ENCODE peak calls at places on chromosomes 3 and 15, in ten cellular contexts. F is GM23338, Y is H1, J is astrocyte, I is PC-3, K is endothelial cell of umbilical vein, D is mammary epithelial cell, E is PC-9, B is MM.1S, P is hepatocyte. X is an unnamed sample.

GRCh38 chr3:69542265-69543079 is 156.6 kb upstream of the FRMD4B start:
- DNase-seq in F (peak), Y (peak), J (no peak), I (no peak), K (no peak), D (peak), E (no peak), B (no peak), P (peak), X (peak)

GRCh38 chr3:80553211-80553610 is 785.4 kb upstream of the ROBO1 start:
- DNase-seq in F (no peak), Y (no peak), J (no peak), I (peak), K (no peak), D (no peak), E (no peak), B (no peak), P (no peak), X (no peak)

GRCh38 chr3:151263126-151263525 is 15.2 kb downstream of the P2RY14 start:
- DNase-seq in F (no peak), Y (no peak), J (no peak), I (no peak), K (no peak), D (no peak), E (no peak), B (no peak), P (no peak), X (no peak)

GRCh38 chr15:101187820-101188516 is 63.9 kb downstream of the CHSY1 start:
- DNase-seq in F (no peak), Y (no peak), J (peak), I (no peak), K (peak), D (no peak), E (no peak), B (no peak), P (peak), X (no peak)

GRCh38 chr3:151612119-151612518 is 121.6 kb upstream of the AADACL2 start:
- DNase-seq in F (no peak), Y (no peak), J (peak), I (no peak), K (no peak), D (no peak), E (no peak), B (no peak), P (no peak), X (no peak)

GRCh38 chr15:43406192-43406591 is 35.3 kb downstream of the TUBGCP4 start:
- DNase-seq in F (no peak), Y (no peak), J (no peak), I (no peak), K (no peak), D (no peak), E (no peak), B (no peak), P (no peak), X (no peak)

GRCh38 chr15:39583586-39584265 is 2.8 kb downstream of the THBS1 start:
- DNase-seq in F (peak), Y (no peak), J (no peak), I (peak), K (peak), D (peak), E (no peak), B (peak), P (peak), X (peak)

GRCh38 chr3:138455801-138456716 is 21.6 kb downstream of the ESYT3 start:
- DNase-seq in F (no peak), Y (no peak), J (peak), I (peak), K (no peak), D (no peak), E (no peak), B (no peak), P (no peak), X (no peak)

GRCh38 chr3:33103480-33103879 is 6.5 kb upstream of the GLB1 start:
- DNase-seq in F (no peak), Y (no peak), J (no peak), I (no peak), K (no peak), D (no peak), E (no peak), B (no peak), P (no peak), X (no peak)

GRCh38 chr15:89399390-89400120 is 64.9 kb upstream of the POLG start:
- DNase-seq in F (peak), Y (no peak), J (no peak), I (peak), K (no peak), D (no peak), E (no peak), B (peak), P (peak), X (peak)
- TF ChIP-seq CTCF in F (peak), Y (peak), J (peak), I (peak), K (peak), D (peak), E (peak), B (peak), P (peak), X (peak)

GRCh38 chr15:36882487-36883108 is 217.8 kb downstream of the MEIS2 start:
- DNase-seq in F (peak), Y (no peak), J (no peak), I (peak), K (peak), D (peak), E (no peak), B (no peak), P (no peak), X (peak)
- TF ChIP-seq EZH2 in F (peak), Y (peak), J (peak), I (no peak), K (peak), D (no peak), E (no peak), B (no peak), P (peak), X (peak)

DNA sequence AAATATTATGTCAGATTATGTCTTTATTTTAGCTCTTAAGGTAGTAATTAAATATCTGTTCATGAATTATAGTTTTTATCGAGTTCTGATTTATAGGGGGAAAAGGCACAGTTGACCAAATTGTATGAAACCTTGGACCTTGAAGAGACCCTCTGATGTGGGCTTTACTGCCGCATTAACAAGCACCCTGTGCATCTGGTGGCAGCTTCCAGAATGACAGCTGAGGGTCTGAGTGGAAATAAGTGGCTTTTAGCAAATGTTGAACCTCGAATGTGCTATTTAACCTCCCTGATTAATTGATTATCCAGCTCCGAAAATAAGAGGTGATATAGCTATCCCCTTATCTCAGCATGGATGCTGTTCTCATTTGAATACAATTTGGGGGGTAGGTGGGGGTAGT is 87.0 kb downstream of the TMEM108 start:
- DNase-seq in F (no peak), Y (no peak), J (no peak), I (no peak), K (no peak), D (no peak), E (no peak), B (no peak), P (no peak), X (no peak)
- TF ChIP-seq CTCF in F (no peak), Y (no peak), J (no peak), I (no peak), K (no peak), D (no peak), E (no peak), B (no peak), P (no peak), X (no peak)

GRCh38 chr3:184524981-184525336 is 36.6 kb upstream of the EPHB3 start:
- DNase-seq in F (peak), Y (no peak), J (no peak), I (no peak), K (no peak), D (peak), E (no peak), B (no peak), P (no peak), X (no peak)

GRCh38 chr3:184526158-184526483 is 35.5 kb upstream of the EPHB3 start:
- DNase-seq in F (peak), Y (no peak), J (no peak), I (no peak), K (no peak), D (no peak), E (no peak), B (no peak), P (no peak), X (no peak)

GRCh38 chr3:184523825-184524615 is 37.6 kb upstream of the EPHB3 start:
- DNase-seq in F (peak), Y (no peak), J (peak), I (peak), K (peak), D (peak), E (peak), B (no peak), P (peak), X (peak)

GRCh38 chr3:184525337-184526157 is 36.0 kb upstream of the EPHB3 start:
- DNase-seq in F (peak), Y (peak), J (no peak), I (no peak), K (no peak), D (peak), E (no peak), B (no peak), P (peak), X (peak)
- TF ChIP-seq EZH2 in F (no peak), Y (no peak), J (peak), I (peak), K (peak), D (no peak), E (no peak), B (no peak), P (peak), X (no peak)

DNA sequence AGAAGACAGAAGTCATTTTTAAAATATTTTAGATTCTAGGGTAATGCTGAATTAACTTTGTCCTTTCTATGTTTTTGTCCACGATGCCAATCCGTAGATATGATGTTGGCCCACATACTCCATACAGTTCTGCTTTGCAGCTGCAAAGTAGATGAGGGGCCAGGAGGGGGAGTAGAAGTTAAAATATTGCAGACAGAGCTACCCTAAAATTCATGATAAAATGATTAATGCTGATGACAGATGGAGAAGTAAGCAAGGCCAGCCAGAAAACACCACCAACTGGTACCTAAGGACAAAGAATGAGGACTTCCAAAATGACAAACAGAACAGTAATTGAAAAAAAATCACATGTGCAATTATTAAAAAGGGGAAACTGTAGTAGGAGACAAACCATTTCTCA is 756.6 kb upstream of the ARPP21 start:
- DNase-seq in F (peak), Y (no peak), J (no peak), I (no peak), K (no peak), D (no peak), E (no peak), B (no peak), P (no peak), X (no peak)
- TF ChIP-seq CTCF in F (peak), Y (no peak), J (peak), I (no peak), K (no peak), D (no peak), E (no peak), B (no peak), P (peak), X (peak)

DNA sequence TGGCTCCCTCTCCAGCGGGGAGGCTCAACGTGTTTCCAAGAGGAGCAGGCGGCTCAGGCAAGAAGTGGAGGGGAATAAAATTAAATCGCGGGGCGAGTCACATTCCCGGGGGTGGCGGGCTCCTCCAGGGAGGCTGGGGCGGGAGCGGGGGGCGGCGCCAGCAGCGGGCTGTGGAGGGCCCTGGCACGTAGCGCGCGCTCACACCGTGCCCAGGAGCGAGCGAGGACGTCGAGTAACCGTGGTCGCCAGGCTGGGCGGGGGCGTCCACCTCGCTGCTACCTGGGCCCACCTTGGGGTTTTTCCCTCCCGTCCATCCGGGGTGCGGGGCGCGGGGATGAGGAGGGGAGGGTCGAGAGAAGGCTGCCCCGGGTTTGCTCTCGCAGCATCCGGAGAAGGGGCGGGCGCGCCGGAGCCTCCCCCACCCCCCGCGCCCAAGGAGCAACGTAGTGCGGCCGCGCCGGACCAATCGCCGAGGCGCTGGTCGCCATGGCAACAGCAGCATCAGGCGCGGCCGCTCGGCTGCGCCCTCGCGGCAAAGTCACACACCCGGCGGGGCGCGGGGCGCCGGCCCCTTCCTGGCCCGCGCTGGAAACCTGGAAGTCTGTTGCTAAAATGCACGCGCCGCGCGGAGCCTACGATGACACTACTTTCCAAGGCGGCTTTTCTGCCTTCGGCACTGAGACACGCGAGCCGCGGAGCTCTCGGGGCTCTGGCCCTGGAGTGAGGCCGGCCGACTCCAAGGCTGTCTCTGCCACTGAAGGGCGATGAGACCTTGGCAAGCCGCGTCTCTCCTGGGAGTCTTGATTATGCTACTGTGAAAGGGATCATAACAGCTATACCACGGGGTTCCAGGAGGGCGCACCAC is at the start of gene IQSEC1:
- DNase-seq in F (peak), Y (peak), J (no peak), I (no peak), K (no peak), D (no peak), E (no peak), B (peak), P (peak), X (peak)
- TF ChIP-seq EZH2 in F (no peak), Y (no peak), J (peak), I (no peak), K (peak), D (peak), E (no peak), B (no peak), P (peak), X (peak)

GRCh38 chr3:100779475-100779874 is 70.2 kb downstream of the TFG start:
- DNase-seq in F (no peak), Y (no peak), J (no peak), I (peak), K (no peak), D (no peak), E (no peak), B (no peak), P (no peak), X (no peak)

GRCh38 chr3:100776097-100776729 is 66.9 kb downstream of the TFG start:
- DNase-seq in F (no peak), Y (no peak), J (no peak), I (no peak), K (no peak), D (no peak), E (no peak), B (no peak), P (no peak), X (no peak)

GRCh38 chr3:100777271-100777670 is 68.0 kb downstream of the TFG start:
- DNase-seq in F (no peak), Y (no peak), J (peak), I (peak), K (no peak), D (peak), E (no peak), B (no peak), P (peak), X (no peak)

GRCh38 chr3:100775669-100776068 is 66.4 kb downstream of the TFG start:
- DNase-seq in F (no peak), Y (no peak), J (no peak), I (no peak), K (no peak), D (no peak), E (no peak), B (no peak), P (no peak), X (no peak)

GRCh38 chr3:100776736-100777135 is 67.4 kb downstream of the TFG start:
- DNase-seq in F (peak), Y (peak), J (no peak), I (no peak), K (no peak), D (peak), E (no peak), B (no peak), P (no peak), X (peak)
- TF ChIP-seq CTCF in F (peak), Y (peak), J (peak), I (peak), K (no peak), D (peak), E (no peak), B (no peak), P (no peak), X (peak)

DNA sequence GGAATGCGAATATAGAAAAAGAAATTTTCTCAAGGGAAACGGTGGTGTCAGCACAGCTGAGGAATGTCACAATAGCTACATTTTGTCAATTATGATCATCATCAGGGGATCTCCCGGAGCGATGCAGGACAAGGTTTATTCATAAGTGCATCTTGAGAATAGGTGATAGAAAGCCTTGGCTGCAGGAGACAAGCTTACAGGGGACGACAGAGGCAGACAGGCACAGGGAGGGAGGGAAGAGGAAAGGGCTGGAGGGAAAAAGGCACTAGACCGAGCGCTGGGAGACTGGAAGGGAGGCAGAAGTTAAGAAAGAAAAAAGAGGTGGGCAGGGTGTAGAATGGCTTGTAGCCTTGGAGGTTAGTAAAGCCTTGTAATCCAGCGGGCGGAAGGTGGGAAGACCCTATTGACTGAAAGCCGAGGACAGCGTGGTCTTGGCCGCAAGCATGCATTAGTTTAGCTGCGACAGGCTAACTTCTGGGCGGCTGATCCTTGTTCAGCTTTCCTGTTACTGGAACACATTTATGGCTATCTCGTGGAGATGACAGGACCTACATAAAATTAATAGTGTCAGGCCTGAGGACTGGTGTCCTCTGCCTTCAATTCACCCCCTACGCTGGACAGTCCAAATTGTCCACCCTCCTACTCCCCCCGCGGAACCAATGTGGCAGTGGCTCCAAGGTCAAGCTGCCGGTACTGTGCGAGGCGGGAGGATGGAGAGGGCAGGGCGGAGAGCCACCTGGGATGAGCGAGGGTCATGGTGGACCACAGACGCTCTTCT is 1.5 kb upstream of the NECTIN3 start:
- DNase-seq in F (peak), Y (no peak), J (peak), I (no peak), K (no peak), D (no peak), E (no peak), B (no peak), P (peak), X (peak)
- TF ChIP-seq EZH2 in F (no peak), Y (no peak), J (no peak), I (no peak), K (no peak), D (no peak), E (no peak), B (no peak), P (no peak), X (no peak)

GRCh38 chr3:146164071-146164470 is 3.1 kb upstream of the PLOD2 start:
- DNase-seq in F (no peak), Y (no peak), J (peak), I (peak), K (no peak), D (no peak), E (no peak), B (no peak), P (no peak), X (no peak)

GRCh38 chr3:146164506-146164905 is 3.5 kb upstream of the PLOD2 start:
- DNase-seq in F (no peak), Y (no peak), J (no peak), I (peak), K (no peak), D (no peak), E (no peak), B (no peak), P (no peak), X (no peak)

GRCh38 chr3:146162561-146162960 is 1.6 kb upstream of the PLOD2 start:
- DNase-seq in F (no peak), Y (no peak), J (no peak), I (peak), K (no peak), D (no peak), E (no peak), B (no peak), P (no peak), X (no peak)

GRCh38 chr3:146164951-146165350 is 4.0 kb upstream of the PLOD2 start:
- DNase-seq in F (no peak), Y (no peak), J (no peak), I (no peak), K (no peak), D (no peak), E (no peak), B (no peak), P (peak), X (no peak)

DNA sequence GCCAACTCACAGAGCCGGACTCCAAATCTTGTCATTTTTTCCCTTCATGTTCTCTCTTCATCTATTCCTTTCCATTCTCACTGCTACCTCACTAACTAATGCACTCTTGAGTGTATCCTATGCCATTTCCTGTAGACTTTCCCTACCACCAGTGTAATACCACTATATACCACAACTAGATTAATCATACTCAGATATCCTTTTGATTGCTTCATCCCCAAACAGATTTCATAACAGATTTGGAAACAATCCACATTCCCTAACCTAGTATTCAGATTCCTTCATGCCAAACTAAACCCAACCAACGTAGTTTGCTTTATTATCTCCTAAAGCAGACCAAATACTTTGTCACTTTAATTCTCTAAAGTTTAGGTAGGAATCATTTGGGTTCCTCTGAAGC is 2.6 kb upstream of the PLOD2 start:
- DNase-seq in F (no peak), Y (no peak), J (peak), I (peak), K (peak), D (peak), E (peak), B (no peak), P (no peak), X (no peak)
- TF ChIP-seq CTCF in F (no peak), Y (no peak), J (peak), I (peak), K (no peak), D (peak), E (peak), B (no peak), P (no peak), X (no peak)

GRCh38 chr3:36206936-36207620 is 173.2 kb upstream of the STAC start:
- DNase-seq in F (peak), Y (no peak), J (no peak), I (no peak), K (no peak), D (no peak), E (no peak), B (no peak), P (no peak), X (no peak)
- TF ChIP-seq EZH2 in F (no peak), Y (no peak), J (no peak), I (no peak), K (no peak), D (no peak), E (no peak), B (no peak), P (no peak), X (no peak)

X was measured in neural progenitor cell.